ENCODE peak calls at places on chromosome 19, in nine cellular contexts. X is pulmonary artery endothelial cell, E is HuH-7, R is AG08396, U is kidney tubule cell, K is lung, N is HS-27A, O is kidney, Y is spleen. J is an unnamed sample.

GRCh38 chr19:38812004-38812840 is 523 bp downstream of the LGALS4 start:
- DNase-seq in N (no peak), U (no peak), E (peak; percentile 12), K (no peak), R (no peak), Y (no peak), O (peak; percentile 59), X (no peak), J (no peak)

GRCh38 chr19:17098326-17098725 is 22.7 kb downstream of the MYO9B start:
- DNase-seq in O (no peak), Y (no peak), N (no peak), R (no peak), U (no peak), K (no peak), X (no peak), E (no peak), J (no peak)

GRCh38 chr19:16571283-16571682 is 932 bp downstream of the SLC35E1 start:
- DNase-seq in K (no peak), N (no peak), Y (no peak), U (peak; percentile 61), R (no peak), O (peak; percentile 57), X (no peak), E (no peak), J (no peak)

GRCh38 chr19:10655457-10656312 is 1.5 kb downstream of the ILF3 start:
- DNase-seq in X (no peak), N (no peak), R (peak; percentile 21), U (peak; percentile 41), O (no peak), Y (no peak), E (no peak), K (no peak), J (no peak)

GRCh38 chr19:19306191-19306590 is 14.1 kb downstream of the SUGP1 start:
- DNase-seq in E (no peak), O (no peak), R (peak; percentile 2), N (no peak), X (no peak), U (no peak), K (no peak), Y (no peak), J (no peak)

GRCh38 chr19:996051-996838 is 4.0 kb upstream of the GRIN3B start:
- DNase-seq in R (peak; percentile 76), U (peak; percentile 58), O (peak; percentile 87), X (no peak), N (no peak), E (no peak), Y (peak; percentile 86), K (no peak), J (no peak)

GRCh38 chr19:3096902-3097326 is 2.8 kb downstream of the GNA11 start:
- DNase-seq in E (peak; percentile 46), O (peak; percentile 67), N (no peak), Y (peak; percentile 65), R (no peak), U (no peak), X (no peak), K (no peak), J (no peak)

GRCh38 chr19:4714016-4714415 is 9.6 kb downstream of the DPP9 start:
- DNase-seq in N (no peak), U (no peak), X (no peak), Y (no peak), R (no peak), E (no peak), O (no peak), K (no peak), J (no peak)

GRCh38 chr19:33950141-33950805 is 153.6 kb downstream of the KCTD15 start:
- DNase-seq in X (no peak), R (no peak), K (no peak), N (no peak), E (no peak), Y (no peak), O (no peak), U (no peak), J (no peak)

GRCh38 chr19:23415034-23415433 is 19.8 kb upstream of the ZNF91 start:
- DNase-seq in Y (no peak), R (no peak), O (no peak), U (no peak), N (no peak), X (no peak), K (no peak), E (no peak), J (no peak)

GRCh38 chr19:5298502-5298901 is 42.1 kb downstream of the PTPRS start:
- DNase-seq in O (peak; percentile 94), Y (no peak), N (no peak), K (peak; percentile 75), E (no peak), U (no peak), X (no peak), R (no peak), J (no peak)

GRCh38 chr19:4414800-4415251 is 12.4 kb downstream of the CHAF1A start:
- DNase-seq in E (no peak), X (no peak), U (no peak), Y (no peak), N (no peak), O (no peak), K (no peak), R (peak; percentile 51), J (no peak)

GRCh38 chr19:35931161-35931873 is 4.9 kb upstream of the LRFN3 start:
- DNase-seq in E (peak; percentile 98), X (peak; percentile 98), U (peak; percentile 99), O (peak; percentile 100), K (peak; percentile 99), Y (peak; percentile 100), R (peak; percentile 99), N (peak; percentile 100), J (peak; percentile 94)

GRCh38 chr19:4362038-4362828 is 18.9 kb downstream of the MPND start:
- DNase-seq in O (peak; percentile 76), R (peak; percentile 6), N (no peak), K (no peak), E (no peak), U (no peak), Y (peak; percentile 68), X (no peak), J (no peak)

GRCh38 chr19:10001899-10002298 is 8.4 kb downstream of the COL5A3 start:
- DNase-seq in Y (no peak), R (peak; percentile 50), X (no peak), E (peak; percentile 92), N (no peak), K (no peak), U (peak; percentile 25), O (no peak), J (no peak)

GRCh38 chr19:15280915-15281683 is 48.9 kb upstream of the EPHX3 start:
- DNase-seq in X (no peak), E (no peak), O (peak; percentile 91), U (peak; percentile 79), Y (no peak), K (peak; percentile 77), R (peak; percentile 82), N (no peak), J (no peak)

GRCh38 chr19:54653181-54653809 is 9.5 kb upstream of the LILRB4 start:
- DNase-seq in N (no peak), X (no peak), U (peak; percentile 36), K (no peak), R (peak; percentile 17), Y (no peak), O (no peak), E (peak; percentile 57), J (no peak)

GRCh38 chr19:49712397-49712859 is 21.5 kb downstream of the CPT1C start:
- DNase-seq in U (no peak), O (peak; percentile 83), E (no peak), N (no peak), Y (no peak), K (peak; percentile 37), R (no peak), X (no peak), J (no peak)

GRCh38 chr19:54315956-54316355 is 3.0 kb upstream of the LILRA5 start:
- DNase-seq in E (no peak), U (no peak), Y (no peak), N (no peak), X (no peak), O (no peak), R (no peak), K (no peak), J (no peak)

GRCh38 chr19:45376045-45376724 is 5.8 kb upstream of the ERCC2 start:
- DNase-seq in U (peak; percentile 98), K (peak; percentile 70), R (peak; percentile 81), O (peak; percentile 83), Y (no peak), X (peak; percentile 91), E (peak; percentile 65), N (peak; percentile 100), J (no peak)

GRCh38 chr19:58020985-58021384 is 12.8 kb upstream of the ZSCAN1 start:
- DNase-seq in N (no peak), Y (peak; percentile 29), K (no peak), U (no peak), R (no peak), E (no peak), X (no peak), O (no peak), J (no peak)

GRCh38 chr19:3135961-3136683 is at the start of gene GNA15:
- DNase-seq in U (no peak), Y (peak; percentile 82), E (no peak), O (peak; percentile 77), R (no peak), K (peak; percentile 64), X (no peak), N (no peak), J (no peak)

GRCh38 chr19:19451429-19452240 is 46.2 kb downstream of the GATAD2A start:
- DNase-seq in Y (no peak), E (no peak), U (no peak), N (no peak), R (no peak), O (peak; percentile 15), X (no peak), K (peak; percentile 44), J (no peak)

GRCh38 chr19:51514866-51515481 is 13.4 kb upstream of the SIGLEC12 start:
- DNase-seq in K (no peak), E (peak; percentile 48), X (no peak), U (peak; percentile 59), O (no peak), N (peak; percentile 8), R (peak; percentile 64), Y (no peak), J (no peak)

GRCh38 chr19:48695743-48696352 is at the start of gene FUT2:
- DNase-seq in U (no peak), N (no peak), K (no peak), R (no peak), E (peak; percentile 66), X (no peak), Y (no peak), O (no peak), J (no peak)

GRCh38 chr19:7482584-7483439 is 6.0 kb downstream of the PEX11G start:
- DNase-seq in X (no peak), U (no peak), Y (no peak), R (no peak), E (no peak), N (no peak), K (no peak), O (no peak), J (no peak)

GRCh38 chr19:8615813-8616596 is 5.5 kb upstream of the ADAMTS10 start:
- DNase-seq in X (no peak), R (peak; percentile 79), U (peak; percentile 35), N (no peak), E (peak; percentile 61), Y (peak; percentile 88), O (no peak), K (peak; percentile 48), J (peak; percentile 32)

GRCh38 chr19:17506745-17507144 is 4.7 kb upstream of the PGLS start:
- DNase-seq in O (peak; percentile 67), Y (no peak), U (no peak), R (no peak), K (no peak), N (no peak), E (no peak), X (no peak), J (no peak)

GRCh38 chr19:9306443-9306842 is 3.2 kb downstream of the ZNF699 start:
- DNase-seq in U (peak; percentile 25), R (peak; percentile 32), O (no peak), E (no peak), K (no peak), N (peak; percentile 56), X (no peak), Y (no peak), J (no peak)

GRCh38 chr19:7868671-7869452 is 5.3 kb downstream of the PRR36 start:
- DNase-seq in Y (peak; percentile 96), N (peak; percentile 55), E (peak; percentile 92), O (peak; percentile 92), X (no peak), K (peak; percentile 66), U (peak; percentile 82), R (peak; percentile 88), J (no peak)